ENCODE peak calls at places on chromosome 12, in nine cellular contexts. I is nephron progenitor cell; X is posterior cingulate gyrus; L is caudate nucleus; Q is NCI-H1105 treated with DMSO at 0.1 percent for 48 hours; Z is upper lobe of left lung; U is hippocampal formation; H is AG04450; R is activated naive CD4-positive, alpha-beta T cell. V is an unnamed sample.

GRCh38 chr12:905273-906076 is 44.0 kb downstream of the RAD52 start:
- DNase-seq in I (no peak), X (no peak), L (no peak), Q (no peak), Z (no peak), U (no peak), H (no peak), R (no peak), V (no peak)

GRCh38 chr12:112134731-112135130 is 9.4 kb downstream of the TRAFD1 start:
- DNase-seq in I (no peak), X (no peak), L (no peak), Q (no peak), Z (peak), U (no peak), H (no peak), R (no peak), V (no peak)

GRCh38 chr12:91143241-91143640 is 31.9 kb upstream of the LUM start:
- DNase-seq in I (no peak), X (no peak), L (no peak), Q (no peak), Z (no peak), U (no peak), H (no peak), R (no peak), V (no peak)

GRCh38 chr12:45204757-45205156 is 11.1 kb upstream of the ANO6 start:
- DNase-seq in I (no peak), X (no peak), L (no peak), Q (no peak), Z (no peak), U (no peak), H (no peak), R (no peak), V (peak)

GRCh38 chr12:112183141-112183581 is 57.8 kb downstream of the TRAFD1 start:
- DNase-seq in I (no peak), X (no peak), L (no peak), Q (no peak), Z (no peak), U (no peak), H (no peak), R (no peak), V (peak)

GRCh38 chr12:16331998-16332397 is 15.4 kb upstream of the MGST1 start:
- DNase-seq in I (no peak), X (no peak), L (no peak), Q (no peak), Z (no peak), U (no peak), H (no peak), R (no peak), V (no peak)

GRCh38 chr12:20212658-20213387 is 155.5 kb upstream of the PDE3A start:
- DNase-seq in I (peak), X (peak), L (peak), Q (peak), Z (peak), U (peak), H (peak), R (no peak), V (peak)

GRCh38 chr12:67993143-67993542 is 3.9 kb downstream of the IFNG-AS1 start:
- DNase-seq in I (no peak), X (no peak), L (no peak), Q (no peak), Z (no peak), U (no peak), H (no peak), R (no peak), V (no peak)

GRCh38 chr12:120719072-120719471 is 6.6 kb upstream of the ACADS start:
- DNase-seq in I (no peak), X (no peak), L (no peak), Q (no peak), Z (no peak), U (no peak), H (no peak), R (no peak), V (no peak)

V was measured in adipocyte.